ENCODE peak calls at places on chromosomes 5 and 9, in six cellular contexts. L is BE2C, C is AG04450, Q is left ventricle myocardium inferior, W is breast epithelium, M is fibroblast of the aortic adventitia. J is an unnamed sample.

GRCh38 chr9:128523199-128523925 is 18.8 kb downstream of the GLE1 start:
- DNase-seq in Q (peak; percentile 35), M (peak; percentile 38), L (peak; percentile 90), W (no peak), C (peak; percentile 67), J (no peak)

GRCh38 chr5:141753971-141754713 is 72.1 kb upstream of the ARAP3 start:
- DNase-seq in C (no peak), M (peak; percentile 58), L (no peak), Q (no peak), W (no peak), J (no peak)

GRCh38 chr5:77852514-77853352 is 76.6 kb upstream of the TBCA start:
- DNase-seq in C (no peak), W (no peak), Q (peak; percentile 55), M (peak; percentile 56), L (peak; percentile 82), J (peak; percentile 53)

GRCh38 chr9:107488400-107489143 is 997 bp downstream of the KLF4 start:
- DNase-seq in Q (peak; percentile 65), C (no peak), W (peak; percentile 79), M (peak; percentile 76), L (peak; percentile 51), J (no peak)

GRCh38 chr9:136249881-136250559 is 4.4 kb upstream of the QSOX2 start:
- DNase-seq in L (no peak), C (no peak), M (no peak), W (no peak), Q (no peak), J (no peak)

GRCh38 chr9:1057910-1058309 is 7.8 kb downstream of the DMRT2 start:
- DNase-seq in C (no peak), L (no peak), W (no peak), M (no peak), Q (no peak), J (no peak)

GRCh38 chr5:109324351-109324750 is 85.4 kb downstream of the PJA2 start:
- DNase-seq in C (no peak), Q (no peak), W (no peak), L (no peak), M (no peak), J (no peak)

GRCh38 chr9:94925751-94926456 is 199.4 kb downstream of the AOPEP start:
- DNase-seq in C (no peak), Q (no peak), L (no peak), W (no peak), M (no peak), J (no peak)

GRCh38 chr9:88746029-88746743 is 211.2 kb downstream of the NXNL2 start:
- DNase-seq in L (no peak), Q (peak; percentile 51), W (no peak), C (peak; percentile 81), M (peak; percentile 95), J (no peak)

GRCh38 chr9:121498487-121499176 is 1.0 kb downstream of the GGTA1 start:
- DNase-seq in M (peak; percentile 58), L (no peak), C (no peak), W (no peak), Q (no peak), J (no peak)
- TF ChIP-seq CTCF in M (peak; percentile 5), L (no peak), C (no peak), W (no peak), Q (peak; percentile 19), J (no peak)

GRCh38 chr9:34589371-34589655 is 211 bp downstream of the CNTFR start:
- DNase-seq in L (no peak), Q (no peak), M (no peak), W (no peak), C (no peak), J (no peak)
- H3K4me3 ChIP-seq in L (peak overlapping the region; percentile 94), Q (peak overlapping the region; percentile 68), M (no peak overlapping the region), W (peak overlapping the region; percentile 50), C (no peak overlapping the region), J (no peak overlapping the region)

DNA sequence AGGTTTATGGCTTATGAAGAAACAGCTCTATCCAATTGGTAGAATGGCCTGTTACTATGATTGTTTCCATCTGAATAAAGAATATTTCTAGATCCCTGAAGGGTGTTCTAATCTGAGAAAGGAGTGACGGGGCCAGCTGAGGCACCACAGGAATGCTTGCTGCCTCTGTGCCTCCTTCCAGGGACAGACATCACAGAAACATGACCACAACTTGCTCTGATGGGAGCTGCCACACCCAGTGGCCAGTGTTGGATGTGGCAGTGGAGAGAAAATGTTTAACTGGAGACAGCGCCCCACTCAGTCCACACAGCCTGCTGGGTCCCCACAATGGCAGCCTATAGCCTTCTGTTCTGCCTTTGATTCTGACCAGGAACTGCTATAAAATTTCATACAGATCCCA is 38.6 kb upstream of the TESK1 start:
- DNase-seq in W (no peak), M (peak; percentile 31), L (no peak), Q (no peak), C (no peak), J (no peak)
- TF ChIP-seq CTCF in W (no peak), M (peak; percentile 13), L (no peak), Q (no peak), C (peak; percentile 2), J (peak; percentile 12)

GRCh38 chr5:81301221-81302015 is at the start of gene ZCCHC9:
- DNase-seq in W (peak; percentile 91), M (peak; percentile 94), Q (peak; percentile 93), C (peak; percentile 84), L (peak; percentile 95), J (peak; percentile 82)

GRCh38 chr5:81305783-81306182 is 4.4 kb downstream of the ZCCHC9 start:
- DNase-seq in M (no peak), W (no peak), L (no peak), C (no peak), Q (no peak), J (no peak)

GRCh38 chr5:81297531-81297930 is 3.9 kb upstream of the ZCCHC9 start:
- DNase-seq in M (no peak), C (no peak), W (no peak), Q (no peak), L (no peak), J (no peak)

GRCh38 chr5:81303563-81303962 is 2.2 kb downstream of the ZCCHC9 start:
- DNase-seq in Q (no peak), W (no peak), C (peak; percentile 64), L (no peak), M (peak; percentile 33), J (no peak)

GRCh38 chr5:81302596-81302995 is 1.2 kb downstream of the ZCCHC9 start:
- DNase-seq in Q (no peak), C (no peak), M (no peak), L (no peak), W (no peak), J (no peak)
- H3K4me3 ChIP-seq in Q (peak overlapping the region; percentile 85), C (peak overlapping the region; percentile 99), M (peak overlapping the region; percentile 96), L (peak overlapping the region; percentile 84), W (no peak overlapping the region), J (peak overlapping the region; percentile 79)

GRCh38 chr5:151002250-151002649 is 18.1 kb upstream of the GPX3 start:
- DNase-seq in C (no peak), M (peak; percentile 76), L (no peak), W (no peak), Q (no peak), J (no peak)
- TF ChIP-seq CTCF in C (peak; percentile 59), M (peak; percentile 60), L (peak; percentile 43), W (peak; percentile 38), Q (peak; percentile 74), J (no peak)

DNA sequence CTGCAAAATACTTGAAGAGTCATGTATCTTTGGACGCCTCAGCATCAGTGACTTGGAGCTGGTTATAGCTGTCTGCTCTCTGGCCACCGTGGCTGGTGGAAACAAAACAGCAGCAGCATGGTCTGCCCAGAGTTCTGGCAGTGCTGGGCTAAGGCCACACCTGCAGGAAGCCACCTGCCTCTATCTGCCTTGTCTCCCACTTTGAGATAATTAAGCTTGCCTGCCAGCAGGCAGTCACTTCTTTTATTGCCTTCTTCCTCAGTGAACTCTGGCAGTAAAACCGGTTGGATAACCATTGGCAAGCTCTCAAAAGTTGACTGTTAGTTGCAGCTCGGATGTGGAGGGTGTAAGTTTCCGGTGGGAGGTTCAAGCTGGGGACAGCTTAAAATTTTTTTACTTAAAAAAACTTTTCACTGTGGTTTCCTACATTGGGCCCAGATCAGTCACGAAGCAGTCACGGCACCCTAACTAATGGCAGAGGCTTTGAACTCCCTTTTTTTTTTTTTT is 4.9 kb downstream of the SMIM3 start:
- DNase-seq in M (peak; percentile 96), L (peak; percentile 18), Q (peak; percentile 35), C (no peak), W (peak; percentile 54), J (peak; percentile 41)
- H3K4me3 ChIP-seq in M (peak overlapping the region; percentile 33), L (no peak overlapping the region), Q (peak overlapping the region; percentile 75), C (peak overlapping the region; percentile 31), W (no peak overlapping the region), J (no peak overlapping the region)

GRCh38 chr9:131018621-131019020 is 9.6 kb downstream of the LAMC3 start:
- DNase-seq in W (no peak), Q (no peak), C (no peak), L (no peak), M (no peak), J (no peak)
- TF ChIP-seq CTCF in W (no peak), Q (peak; percentile 16), C (peak; percentile 23), L (peak; percentile 42), M (peak; percentile 17), J (peak; percentile 34)

DNA sequence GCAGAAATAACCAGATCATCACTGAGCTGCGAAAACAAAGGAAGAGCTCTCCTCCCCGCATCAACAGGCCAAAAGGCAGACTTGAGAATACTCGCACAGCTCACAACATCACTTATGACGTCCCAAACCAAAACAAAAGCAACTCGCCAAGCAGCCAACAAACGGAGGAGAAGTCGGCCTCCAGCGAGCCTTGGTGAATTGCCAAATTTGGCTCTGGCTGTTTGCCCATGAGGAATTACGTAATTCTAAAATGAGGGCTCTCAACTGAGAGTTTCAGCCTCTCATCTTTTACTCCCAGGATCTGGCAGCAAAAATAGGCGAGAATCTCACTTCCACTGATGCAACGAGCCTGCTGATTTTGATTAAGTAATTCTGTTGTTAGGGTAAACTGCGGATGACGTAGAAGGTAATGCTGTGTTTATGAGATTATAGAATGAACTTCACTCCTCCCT is 51.7 kb upstream of the SEMA6A start:
- DNase-seq in L (peak; percentile 61), W (peak; percentile 79), C (no peak), M (peak; percentile 46), Q (peak; percentile 68), J (no peak)
- H3K4me3 ChIP-seq in L (peak overlapping the region; percentile 1), W (no peak overlapping the region), C (no peak overlapping the region), M (no peak overlapping the region), Q (peak overlapping the region; percentile 40), J (no peak overlapping the region)

GRCh38 chr9:101711330-101711941 is 27.0 kb downstream of the GRIN3A start:
- DNase-seq in M (no peak), W (no peak), L (peak; percentile 46), C (no peak), Q (no peak), J (peak; percentile 4)
- TF ChIP-seq CTCF in M (peak; percentile 49), W (no peak), L (peak; percentile 92), C (peak; percentile 60), Q (peak; percentile 54), J (peak; percentile 96)

J was measured in GM12864.